ENCODE peak calls at places on chromosomes 12 and 14, in six cellular contexts. One of them, this sample, is unnamed.

GRCh38 chr14:62006116-62006737 is 244.0 kb downstream of the SNAPC1 start:
- DNase-seq in astrocyte of the cerebellum: no peak
- DNase-seq in epithelial cell of esophagus: no peak
- DNase-seq in keratinocyte: no peak
- DNase-seq in GM23338: no peak
- DNase-seq in AG10803: peak
- DNase-seq in this sample: no peak

GRCh38 chr12:54977155-54977554 is 7.4 kb downstream of the TESPA1 start:
- DNase-seq in astrocyte of the cerebellum: peak
- DNase-seq in keratinocyte: no peak
- DNase-seq in epithelial cell of esophagus: peak
- DNase-seq in GM23338: no peak
- DNase-seq in AG10803: peak
- DNase-seq in this sample: peak

GRCh38 chr12:2051700-2052625 is 824 bp upstream of the CACNA1C start:
- DNase-seq in GM23338: peak
- DNase-seq in AG10803: no peak
- DNase-seq in keratinocyte: no peak
- DNase-seq in epithelial cell of esophagus: no peak
- DNase-seq in astrocyte of the cerebellum: no peak
- DNase-seq in this sample: no peak

GRCh38 chr12:125081427-125081826 is 16.2 kb downstream of the AACS start:
- DNase-seq in AG10803: no peak
- DNase-seq in keratinocyte: no peak
- DNase-seq in astrocyte of the cerebellum: no peak
- DNase-seq in epithelial cell of esophagus: no peak
- DNase-seq in GM23338: no peak
- DNase-seq in this sample: no peak

GRCh38 chr12:14618990-14619389 is 51.3 kb upstream of the PLBD1 start:
- DNase-seq in astrocyte of the cerebellum: no peak
- DNase-seq in GM23338: peak
- DNase-seq in AG10803: peak
- DNase-seq in keratinocyte: no peak
- DNase-seq in epithelial cell of esophagus: peak
- DNase-seq in this sample: peak

GRCh38 chr14:89327771-89328212 is 89.2 kb downstream of the FOXN3 start:
- DNase-seq in keratinocyte: no peak
- DNase-seq in GM23338: no peak
- DNase-seq in astrocyte of the cerebellum: peak
- DNase-seq in AG10803: peak
- DNase-seq in epithelial cell of esophagus: peak
- DNase-seq in this sample: no peak

GRCh38 chr12:40946612-40947194 is 241.4 kb upstream of the PDZRN4 start:
- DNase-seq in astrocyte of the cerebellum: no peak
- DNase-seq in GM23338: peak
- DNase-seq in epithelial cell of esophagus: peak
- DNase-seq in keratinocyte: no peak
- DNase-seq in AG10803: peak
- DNase-seq in this sample: peak

GRCh38 chr14:32224731-32225377 is 21.8 kb upstream of the RNU6-8 start:
- DNase-seq in epithelial cell of esophagus: peak
- DNase-seq in AG10803: peak
- DNase-seq in keratinocyte: no peak
- DNase-seq in GM23338: peak
- DNase-seq in astrocyte of the cerebellum: peak
- DNase-seq in this sample: peak

GRCh38 chr14:35215110-35215872 is 76.9 kb upstream of the PSMA6 start:
- DNase-seq in epithelial cell of esophagus: peak
- DNase-seq in GM23338: peak
- DNase-seq in astrocyte of the cerebellum: peak
- DNase-seq in keratinocyte: no peak
- DNase-seq in AG10803: peak
- DNase-seq in this sample: peak

GRCh38 chr12:127629066-127629820 is 637.7 kb upstream of the TMEM132C start:
- DNase-seq in AG10803: peak
- DNase-seq in GM23338: no peak
- DNase-seq in keratinocyte: no peak
- DNase-seq in astrocyte of the cerebellum: no peak
- DNase-seq in epithelial cell of esophagus: no peak
- DNase-seq in this sample: no peak

GRCh38 chr12:113137861-113138783 is 2.6 kb upstream of the RASAL1 start:
- DNase-seq in keratinocyte: no peak
- DNase-seq in epithelial cell of esophagus: no peak
- DNase-seq in AG10803: no peak
- DNase-seq in astrocyte of the cerebellum: no peak
- DNase-seq in GM23338: no peak
- DNase-seq in this sample: no peak

GRCh38 chr12:90945070-90945649 is 9.8 kb downstream of the CCER1 start:
- DNase-seq in keratinocyte: no peak
- DNase-seq in astrocyte of the cerebellum: no peak
- DNase-seq in epithelial cell of esophagus: peak
- DNase-seq in GM23338: peak
- DNase-seq in AG10803: peak
- DNase-seq in this sample: peak

GRCh38 chr14:71235865-71236264 is 328.6 kb downstream of the PCNX1 start:
- DNase-seq in epithelial cell of esophagus: no peak
- DNase-seq in AG10803: peak
- DNase-seq in keratinocyte: no peak
- DNase-seq in astrocyte of the cerebellum: peak
- DNase-seq in GM23338: no peak
- DNase-seq in this sample: no peak

GRCh38 chr14:80212025-80212402 is 710 bp upstream of the DIO2 start:
- DNase-seq in AG10803: peak
- DNase-seq in keratinocyte: no peak
- DNase-seq in epithelial cell of esophagus: peak
- DNase-seq in GM23338: peak
- DNase-seq in astrocyte of the cerebellum: peak
- DNase-seq in this sample: peak

GRCh38 chr14:80211143-80212024 is at the start of gene DIO2:
- DNase-seq in GM23338: peak
- DNase-seq in epithelial cell of esophagus: peak
- DNase-seq in astrocyte of the cerebellum: no peak
- DNase-seq in AG10803: peak
- DNase-seq in keratinocyte: no peak
- DNase-seq in this sample: peak

GRCh38 chr14:80206351-80206750 is 5.0 kb downstream of the DIO2 start:
- DNase-seq in epithelial cell of esophagus: no peak
- DNase-seq in keratinocyte: no peak
- DNase-seq in astrocyte of the cerebellum: no peak
- DNase-seq in AG10803: no peak
- DNase-seq in GM23338: no peak
- DNase-seq in this sample: no peak

GRCh38 chr14:80213602-80214001 is 2.3 kb upstream of the DIO2 start:
- DNase-seq in astrocyte of the cerebellum: no peak
- DNase-seq in AG10803: peak
- DNase-seq in keratinocyte: no peak
- DNase-seq in GM23338: peak
- DNase-seq in epithelial cell of esophagus: peak
- DNase-seq in this sample: peak

DNA sequence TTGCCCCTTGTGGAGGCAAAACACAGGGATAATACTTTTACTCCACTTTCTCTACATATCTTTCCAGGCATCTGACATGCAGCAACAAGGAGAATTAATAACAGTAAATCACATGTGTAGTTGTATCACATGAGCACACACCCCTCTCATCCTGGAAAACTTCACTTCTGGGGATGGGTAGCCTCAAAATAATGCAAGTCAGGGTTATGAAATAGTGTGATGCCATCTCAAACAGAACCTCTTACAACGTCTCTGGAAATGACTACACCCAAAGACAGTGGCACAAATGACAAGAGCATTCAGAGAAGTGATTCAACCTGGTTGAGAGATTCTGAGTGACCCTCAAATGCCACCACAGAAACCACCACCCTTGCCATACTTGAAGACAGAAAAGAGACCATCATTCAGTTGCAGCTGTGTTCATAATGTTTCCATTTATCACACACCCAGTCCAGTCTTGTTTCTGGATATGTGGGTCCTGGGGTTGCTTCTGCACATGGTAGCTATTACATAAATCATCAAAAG is 2.8 kb downstream of the DIO2 start:
- DNase-seq in epithelial cell of esophagus: peak
- DNase-seq in astrocyte of the cerebellum: no peak
- DNase-seq in AG10803: no peak
- DNase-seq in GM23338: no peak
- DNase-seq in keratinocyte: no peak
- DNase-seq in this sample: no peak
- H3K4me3 ChIP-seq in epithelial cell of esophagus: no peak
- H3K4me3 ChIP-seq in astrocyte of the cerebellum: no peak
- H3K4me3 ChIP-seq in AG10803: no peak
- H3K4me3 ChIP-seq in GM23338: no peak
- H3K4me3 ChIP-seq in keratinocyte: no peak
- H3K4me3 ChIP-seq in this sample: no peak

DNA sequence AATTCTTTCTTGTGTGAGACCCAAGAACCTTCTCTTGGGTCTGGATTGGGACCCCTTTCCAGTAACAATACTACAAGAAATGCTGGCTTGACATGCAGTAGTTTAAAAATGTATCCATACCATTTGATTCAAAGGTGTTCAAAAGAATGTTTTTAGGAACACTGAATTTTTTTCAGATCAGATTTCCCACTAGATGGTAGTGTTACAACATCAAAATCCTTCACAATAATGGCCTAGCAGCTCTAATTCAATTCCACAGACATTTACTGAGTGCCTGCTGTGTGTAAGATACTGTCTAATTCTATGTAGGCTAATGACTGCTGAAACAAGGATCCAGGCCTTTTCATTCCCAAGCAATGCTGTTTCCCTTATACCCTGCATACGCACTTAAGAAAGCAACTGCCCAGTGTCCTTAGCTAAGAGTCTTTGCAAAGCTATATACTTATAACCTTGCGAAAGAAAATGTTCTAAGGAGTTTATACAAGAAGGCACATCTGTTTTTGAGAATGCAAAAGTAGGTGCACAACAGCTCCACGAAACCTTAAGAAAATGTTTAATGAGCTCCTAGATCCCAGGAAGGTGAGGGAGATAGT is 50.7 kb upstream of the PKP2 start:
- DNase-seq in keratinocyte: no peak
- DNase-seq in GM23338: peak
- DNase-seq in AG10803: no peak
- DNase-seq in epithelial cell of esophagus: peak
- DNase-seq in astrocyte of the cerebellum: peak
- DNase-seq in this sample: peak
- TF ChIP-seq CTCF in keratinocyte: no peak
- TF ChIP-seq CTCF in GM23338: peak
- TF ChIP-seq CTCF in AG10803: no peak
- TF ChIP-seq CTCF in epithelial cell of esophagus: peak
- TF ChIP-seq CTCF in astrocyte of the cerebellum: no peak
- TF ChIP-seq CTCF in this sample: no peak

GRCh38 chr14:75391953-75392352 is 35.9 kb upstream of the JDP2 start:
- DNase-seq in epithelial cell of esophagus: no peak
- DNase-seq in astrocyte of the cerebellum: no peak
- DNase-seq in AG10803: no peak
- DNase-seq in keratinocyte: no peak
- DNase-seq in GM23338: no peak
- DNase-seq in this sample: no peak

GRCh38 chr14:75392686-75393641 is 34.9 kb upstream of the JDP2 start:
- DNase-seq in astrocyte of the cerebellum: no peak
- DNase-seq in AG10803: no peak
- DNase-seq in epithelial cell of esophagus: no peak
- DNase-seq in keratinocyte: no peak
- DNase-seq in GM23338: peak
- DNase-seq in this sample: no peak

GRCh38 chr14:75389679-75390078 is 38.1 kb upstream of the JDP2 start:
- DNase-seq in astrocyte of the cerebellum: no peak
- DNase-seq in GM23338: no peak
- DNase-seq in epithelial cell of esophagus: peak
- DNase-seq in keratinocyte: no peak
- DNase-seq in AG10803: peak
- DNase-seq in this sample: no peak

GRCh38 chr14:75390183-75390582 is 37.6 kb upstream of the JDP2 start:
- DNase-seq in AG10803: no peak
- DNase-seq in epithelial cell of esophagus: no peak
- DNase-seq in keratinocyte: no peak
- DNase-seq in GM23338: no peak
- DNase-seq in astrocyte of the cerebellum: no peak
- DNase-seq in this sample: no peak

GRCh38 chr14:75393794-75394193 is 34.0 kb upstream of the JDP2 start:
- DNase-seq in GM23338: no peak
- DNase-seq in epithelial cell of esophagus: no peak
- DNase-seq in AG10803: no peak
- DNase-seq in astrocyte of the cerebellum: no peak
- DNase-seq in keratinocyte: no peak
- DNase-seq in this sample: no peak
- H3K4me3 ChIP-seq in GM23338: no peak
- H3K4me3 ChIP-seq in epithelial cell of esophagus: no peak
- H3K4me3 ChIP-seq in AG10803: no peak
- H3K4me3 ChIP-seq in astrocyte of the cerebellum: no peak
- H3K4me3 ChIP-seq in keratinocyte: no peak
- H3K4me3 ChIP-seq in this sample: no peak

GRCh38 chr12:80200414-80200813 is 101.1 kb downstream of the OTOGL start:
- DNase-seq in keratinocyte: no peak
- DNase-seq in GM23338: no peak
- DNase-seq in astrocyte of the cerebellum: no peak
- DNase-seq in epithelial cell of esophagus: no peak
- DNase-seq in AG10803: no peak
- DNase-seq in this sample: no peak
- TF ChIP-seq CTCF in keratinocyte: no peak
- TF ChIP-seq CTCF in GM23338: peak
- TF ChIP-seq CTCF in astrocyte of the cerebellum: no peak
- TF ChIP-seq CTCF in epithelial cell of esophagus: no peak
- TF ChIP-seq CTCF in AG10803: no peak
- TF ChIP-seq CTCF in this sample: no peak

GRCh38 chr12:74539261-74539660 is 1.6 kb downstream of the ATXN7L3B start:
- DNase-seq in keratinocyte: no peak
- DNase-seq in AG10803: no peak
- DNase-seq in GM23338: no peak
- DNase-seq in epithelial cell of esophagus: no peak
- DNase-seq in astrocyte of the cerebellum: no peak
- DNase-seq in this sample: no peak
- H3K4me3 ChIP-seq in keratinocyte: peak
- H3K4me3 ChIP-seq in AG10803: peak
- H3K4me3 ChIP-seq in GM23338: peak
- H3K4me3 ChIP-seq in epithelial cell of esophagus: peak
- H3K4me3 ChIP-seq in astrocyte of the cerebellum: peak
- H3K4me3 ChIP-seq in this sample: peak

This sample was measured in fibroblast of pulmonary artery.